ENCODE peak calls at places on chromosomes 3 and 15, in six cellular contexts. V, W, J, M, T and D are unnamed samples. For H3K27me3 and H3K4me1, the result is how much of the 10 kb centered on the place peaks cover.

GRCh38 chr3:173750095-173750494 is 352.6 kb downstream of the NLGN1 start:
- DNase-seq in T (no peak), M (no peak), W (no peak), V (no peak), J (no peak), D (no peak)

GRCh38 chr3:155805204-155805801 is 775 bp downstream of the C3orf33 start:
- DNase-seq in M (peak), J (peak), W (peak), T (peak), V (no peak), D (peak)

GRCh38 chr15:70153948-70154439 is 56.3 kb upstream of the TLE3 start:
- DNase-seq in J (no peak), W (peak), T (no peak), M (no peak), V (no peak), D (no peak)

GRCh38 chr15:66072616-66073361 is 180.8 kb downstream of the MEGF11 start:
- DNase-seq in W (no peak), T (peak), J (no peak), M (no peak), V (no peak), D (no peak)

GRCh38 chr3:185979721-185980121 is 41.9 kb upstream of the TRA2B start:
- DNase-seq in V (no peak), W (no peak), M (no peak), T (no peak), J (no peak), D (no peak)

GRCh38 chr3:182027366-182027765 is 315.6 kb downstream of the SOX2 start:
- DNase-seq in T (no peak), J (no peak), M (no peak), V (no peak), W (no peak), D (no peak)

GRCh38 chr3:134857776-134858515 is 62.9 kb downstream of the EPHB1 start:
- DNase-seq in J (no peak), W (no peak), M (no peak), T (no peak), V (no peak), D (no peak)

GRCh38 chr3:58047806-58048205 is 39.6 kb downstream of the FLNB start:
- DNase-seq in W (no peak), M (no peak), J (no peak), T (no peak), V (no peak), D (no peak)

GRCh38 chr3:8784676-8785435 is 15.4 kb upstream of the OXTR start:
- DNase-seq in J (no peak), W (no peak), T (no peak), M (no peak), V (no peak), D (no peak)

GRCh38 chr3:56816061-56816460 is 14.3 kb upstream of the ARHGEF3 start:
- DNase-seq in W (no peak), M (no peak), V (no peak), J (no peak), T (no peak), D (no peak)

GRCh38 chr3:126025116-126025729 is 56.2 kb downstream of the ROPN1B start:
- DNase-seq in V (no peak), W (no peak), J (no peak), T (no peak), M (no peak), D (no peak)

GRCh38 chr3:181838940-181839914 is 127.5 kb downstream of the SOX2 start:
- DNase-seq in V (no peak), T (peak), J (no peak), W (no peak), M (no peak), D (no peak)

GRCh38 chr3:42836545-42837123 is 27.4 kb downstream of the ACKR2 start:
- DNase-seq in V (no peak), M (no peak), J (no peak), T (no peak), W (no peak), D (no peak)

GRCh38 chr3:49523756-49524747 is 30.2 kb upstream of the BSN start:
- DNase-seq in M (no peak), V (no peak), T (peak), J (no peak), W (no peak), D (no peak)

GRCh38 chr15:41281236-41281635 is 50.2 kb downstream of the CHP1 start:
- DNase-seq in V (no peak), J (no peak), W (no peak), M (no peak), T (no peak), D (no peak)

GRCh38 chr3:161264771-161265343 is 43.7 kb downstream of the NMD3 start:
- DNase-seq in J (no peak), W (no peak), V (no peak), M (no peak), T (no peak), D (no peak)

GRCh38 chr3:48716508-48716981 is 476 bp downstream of the IP6K2 start:
- DNase-seq in T (peak), J (no peak), W (no peak), V (peak), M (peak), D (no peak)

GRCh38 chr3:42690191-42690590 is 4.9 kb downstream of the KLHL40 start:
- DNase-seq in M (no peak), V (peak), J (no peak), T (no peak), W (no peak), D (no peak)

GRCh38 chr3:25555695-25556094 is 109.0 kb downstream of the TOP2B start:
- DNase-seq in V (no peak), M (no peak), W (no peak), J (no peak), T (no peak), D (no peak)

GRCh38 chr15:71761649-71762048 is 48.7 kb upstream of the NR2E3 start:
- DNase-seq in V (no peak), T (no peak), W (no peak), M (peak), J (peak), D (peak)

GRCh38 chr3:31321620-31322019 is 211.1 kb upstream of the STT3B start:
- DNase-seq in V (no peak), M (no peak), T (no peak), J (no peak), W (no peak), D (no peak)

GRCh38 chr3:186509423-186509822 is 34.8 kb downstream of the CRYGS start:
- DNase-seq in W (no peak), T (no peak), J (no peak), V (no peak), M (no peak), D (no peak)

GRCh38 chr3:172711457-172711800 is 562 bp upstream of the NCEH1 start:
- DNase-seq in V (no peak), J (no peak), W (no peak), M (no peak), T (peak), D (peak)

GRCh38 chr15:70902105-70902504 is 9.5 kb downstream of the LRRC49 start:
- DNase-seq in J (peak), W (no peak), T (no peak), M (no peak), V (no peak), D (peak)

GRCh38 chr15:95511680-95512079 is 818.8 kb upstream of the NR2F2 start:
- DNase-seq in J (no peak), M (no peak), T (no peak), W (no peak), V (no peak), D (no peak)

GRCh38 chr3:55013145-55013544 is 85.3 kb upstream of the LRTM1 start:
- DNase-seq in T (no peak), W (no peak), J (no peak), V (no peak), M (no peak), D (no peak)

GRCh38 chr3:102577390-102577789 is 142.6 kb downstream of the ZPLD1 start:
- DNase-seq in V (no peak), M (no peak), W (no peak), T (no peak), J (no peak), D (no peak)

GRCh38 chr3:132317229-132317948 is at the start of gene ACP3:
- DNase-seq in J (peak), V (peak), W (peak), M (peak), T (peak), D (peak)

GRCh38 chr3:14319654-14320182 is 82.7 kb upstream of the SLC6A6 start:
- DNase-seq in T (no peak), V (no peak), M (no peak), J (peak), W (no peak), D (peak)

GRCh38 chr3:14543446-14543845 is 3.3 kb upstream of the GRIP2 start:
- DNase-seq in J (no peak), M (no peak), T (no peak), V (peak), W (no peak), D (no peak)

GRCh38 chr3:185489462-185489861 is 9.4 kb downstream of the TMEM41A start:
- DNase-seq in V (no peak), W (no peak), J (no peak), M (no peak), T (no peak), D (peak)

GRCh38 chr3:128712848-128713247 is 13.1 kb upstream of the RAB7A start:
- DNase-seq in V (no peak), M (no peak), J (no peak), W (no peak), T (no peak), D (no peak)

GRCh38 chr3:10291139-10291500 is 1.6 kb downstream of the GHRL start:
- DNase-seq in M (no peak), T (no peak), W (no peak), J (no peak), V (no peak), D (no peak)

GRCh38 chr3:54870423-54870822 is 57.4 kb downstream of the LRTM1 start:
- DNase-seq in W (peak), J (no peak), M (no peak), V (no peak), T (no peak), D (peak)

GRCh38 chr15:89247441-89247840 is 3.7 kb downstream of the FANCI start:
- DNase-seq in V (no peak), J (no peak), W (no peak), T (no peak), M (no peak), D (no peak)

GRCh38 chr15:59303641-59304433 is 68.8 kb downstream of the MYO1E start:
- DNase-seq in J (no peak), W (peak), V (no peak), T (no peak), M (no peak), D (no peak)

GRCh38 chr3:40574661-40575060 is 49.9 kb downstream of the ZNF621 start:
- DNase-seq in V (no peak), W (no peak), J (no peak), M (no peak), T (no peak), D (no peak)

GRCh38 chr15:44656913-44657312 is 6.5 kb downstream of the SPG11 start:
- DNase-seq in T (no peak), V (no peak), J (no peak), M (no peak), W (no peak), D (no peak)

GRCh38 chr3:50128001-50128400 is 27.1 kb upstream of the SEMA3F start:
- DNase-seq in J (no peak), V (peak), M (peak), T (no peak), W (no peak), D (no peak)

DNA sequence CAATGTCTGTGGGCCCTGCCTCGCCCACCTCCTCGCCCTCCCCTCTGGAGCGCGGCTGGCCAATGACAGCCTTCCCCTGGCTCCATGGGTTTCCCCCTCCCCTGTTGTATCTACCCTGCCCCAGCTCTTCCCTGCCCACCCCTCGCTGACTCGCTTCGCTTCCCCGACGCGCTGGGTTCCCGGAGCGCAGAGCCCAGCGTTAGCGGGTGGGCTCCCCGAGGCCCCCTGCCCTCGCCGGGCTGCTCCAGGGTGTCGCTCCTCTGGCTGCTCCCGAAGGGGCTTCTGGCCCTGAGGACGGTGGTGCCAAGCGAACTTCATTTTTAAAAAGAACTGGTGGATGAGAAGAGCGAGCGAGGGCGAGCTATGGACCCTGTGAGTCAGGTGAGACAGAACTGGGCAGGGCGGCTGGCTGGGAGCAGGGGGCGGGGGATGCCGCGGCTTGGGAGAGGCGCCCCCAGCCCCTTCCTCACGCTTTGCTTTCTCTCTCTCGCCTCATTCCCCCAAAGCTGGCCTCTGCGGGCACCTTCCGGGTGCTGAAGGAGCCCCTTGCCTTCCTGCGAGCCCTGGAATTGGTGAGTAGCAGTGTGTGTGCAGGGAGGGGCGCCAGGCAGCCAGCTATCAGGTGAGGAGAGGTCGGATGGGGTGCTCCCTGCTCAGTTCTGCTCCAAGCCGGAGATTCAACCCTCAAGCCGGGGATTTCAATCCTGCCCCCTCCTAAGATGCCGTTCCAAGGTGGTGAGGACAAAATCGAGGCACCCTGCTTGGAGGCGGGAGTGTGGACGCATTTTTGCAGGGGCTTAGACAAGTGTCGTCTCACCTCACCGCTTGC is at the start of gene SYNPR:
- DNase-seq in M (no peak), T (no peak), J (no peak), W (no peak), V (no peak), D (no peak)
- H3K27me3 ChIP-seq in M (under half), T (under half), J (under half), W (under half), V (under half), D (under half)

DNA sequence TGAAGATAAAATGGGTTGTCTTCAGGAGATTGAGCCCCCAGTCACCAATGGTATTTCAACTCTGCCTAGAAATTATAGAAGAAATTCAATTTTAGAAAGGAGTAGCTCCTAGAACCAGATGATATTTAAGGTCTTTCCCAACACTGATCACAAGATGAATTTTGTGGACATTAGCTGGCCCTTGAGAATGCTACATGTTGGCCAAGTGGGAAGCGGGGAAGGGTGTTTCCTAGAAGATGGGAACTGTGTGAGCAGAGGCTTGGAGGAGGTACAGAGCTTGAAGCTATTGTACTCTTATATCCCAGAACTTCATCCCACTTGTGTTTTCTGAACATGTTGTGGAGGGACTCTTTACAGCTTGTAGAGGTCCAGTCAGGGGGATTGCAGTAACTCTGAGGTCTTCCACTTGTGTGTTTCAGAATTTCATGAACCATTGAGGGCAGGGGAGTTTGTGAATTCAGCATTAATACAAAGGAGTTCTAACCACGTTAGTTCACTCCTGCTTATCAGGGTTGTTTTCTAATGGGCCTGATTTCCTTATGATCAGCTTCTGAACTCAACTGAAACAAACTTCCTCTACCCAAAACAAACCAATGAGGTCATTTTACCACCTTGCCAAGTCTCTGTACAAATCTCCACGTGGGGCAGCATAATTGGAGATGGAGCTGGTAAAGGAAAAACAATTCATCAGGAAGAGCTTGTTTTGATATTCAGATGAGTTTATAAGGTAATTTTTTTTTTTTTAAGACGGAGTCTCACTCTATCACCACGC is 152.6 kb upstream of the TPM1 start:
- DNase-seq in W (no peak), T (peak), J (no peak), V (no peak), M (no peak), D (peak)
- H3K4me1 ChIP-seq in W (under half), T (under half), J (under half), V (under half), M (under half), D (under half)

GRCh38 chr15:77722759-77723460 is 90.2 kb upstream of the LINGO1 start:
- DNase-seq in T (no peak), W (no peak), V (no peak), J (no peak), M (no peak), D (no peak)

GRCh38 chr15:77721963-77722362 is 89.3 kb upstream of the LINGO1 start:
- DNase-seq in J (no peak), M (no peak), W (no peak), V (no peak), T (no peak), D (no peak)

GRCh38 chr15:77720155-77720554 is 87.4 kb upstream of the LINGO1 start:
- DNase-seq in T (no peak), V (no peak), M (no peak), J (no peak), W (no peak), D (no peak)

GRCh38 chr15:77719450-77719849 is 86.7 kb upstream of the LINGO1 start:
- DNase-seq in W (no peak), J (no peak), M (no peak), V (no peak), T (no peak), D (no peak)

GRCh38 chr15:77720617-77721016 is 87.9 kb upstream of the LINGO1 start:
- DNase-seq in J (no peak), V (no peak), T (no peak), M (no peak), W (no peak), D (no peak)
- H3K27ac ChIP-seq in J (no peak), V (no peak), T (no peak), M (no peak), W (no peak), D (no peak)

DNA sequence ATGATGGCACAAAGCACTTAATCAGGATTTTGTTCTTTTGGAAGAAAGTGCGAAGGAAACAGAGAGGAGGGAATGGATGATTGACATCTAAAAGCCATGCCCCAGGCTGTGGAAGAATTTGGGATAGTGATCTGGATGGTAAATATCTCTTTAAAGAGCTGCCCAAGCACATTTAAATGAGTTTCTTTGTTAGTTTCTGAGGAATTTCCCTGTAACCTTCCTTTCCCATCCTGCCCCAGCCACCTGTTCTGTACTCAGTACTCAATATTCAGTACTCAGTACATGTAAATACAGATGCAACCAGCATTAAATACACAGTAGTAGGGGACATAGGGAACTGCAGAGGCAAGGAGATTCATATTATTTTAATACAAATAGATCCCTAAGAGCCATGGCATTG is 7.8 kb upstream of the CORO2B start:
- DNase-seq in J (no peak), W (no peak), T (no peak), M (no peak), V (no peak), D (no peak)
- H3K27me3 ChIP-seq in J (under half), W (under half), T (under half), M (under half), V (under half), D (under half)

GRCh38 chr3:46102059-46102779 is 74.9 kb upstream of the XCR1 start:
- DNase-seq in M (no peak), W (no peak), J (no peak), T (no peak), V (no peak), D (no peak)

GRCh38 chr3:46105313-46105919 is 78.1 kb upstream of the XCR1 start:
- DNase-seq in W (no peak), V (no peak), M (no peak), T (no peak), J (no peak), D (no peak)

GRCh38 chr3:46107682-46108081 is 80.4 kb upstream of the XCR1 start:
- DNase-seq in T (no peak), M (no peak), V (peak), W (no peak), J (no peak), D (peak)

GRCh38 chr3:46102780-46103130 is 75.5 kb upstream of the XCR1 start:
- DNase-seq in T (no peak), V (no peak), W (no peak), M (no peak), J (no peak), D (no peak)

GRCh38 chr3:46104706-46105105 is 77.4 kb upstream of the XCR1 start:
- DNase-seq in J (no peak), W (no peak), T (no peak), V (no peak), M (no peak), D (no peak)
- H3K4me1 ChIP-seq in J (under half), W (under half), T (under half), V (under half), M (under half), D (under half)